ENCODE peak calls at places on chromosomes 13 and 19, in four cellular contexts. P is stomach, Q is body of pancreas, X is left ventricle myocardium inferior. C is an unnamed sample.

GRCh38 chr19:49921871-49922755 is 6.9 kb upstream of the ATF5 start:
- DNase-seq in X (no peak), Q (no peak), P (no peak), C (no peak)

GRCh38 chr13:42981853-42982252 is 10.2 kb downstream of the EPSTI1 start:
- DNase-seq in X (no peak), Q (no peak), P (no peak), C (no peak)

GRCh38 chr13:60261432-60262351 is 98.0 kb upstream of the DIAPH3 start:
- DNase-seq in P (no peak), X (no peak), Q (peak; percentile 63), C (no peak)

GRCh38 chr13:75418997-75419396 is 63.0 kb downstream of the TBC1D4 start:
- DNase-seq in X (no peak), Q (no peak), P (no peak), C (no peak)

GRCh38 chr13:112217431-112217830 is 150.5 kb downstream of the SOX1 start:
- DNase-seq in X (no peak), P (no peak), Q (no peak), C (no peak)

GRCh38 chr13:53238241-53238640 is 209.6 kb downstream of the OLFM4 start:
- DNase-seq in P (no peak), X (no peak), Q (peak; percentile 12), C (no peak)

GRCh38 chr19:10223488-10224213 is 7.5 kb downstream of the S1PR2 start:
- DNase-seq in P (no peak), Q (no peak), X (no peak), C (no peak)

GRCh38 chr13:25571237-25571636 is 199.5 kb downstream of the ATP8A2 start:
- DNase-seq in Q (no peak), P (no peak), X (no peak), C (no peak)

GRCh38 chr13:26183416-26183815 is 38.7 kb downstream of the RNF6 start:
- DNase-seq in P (no peak), Q (no peak), X (no peak), C (no peak)

GRCh38 chr19:18109731-18110671 is 12.4 kb downstream of the MAST3 start:
- DNase-seq in Q (peak; percentile 75), X (peak; percentile 66), P (peak; percentile 66), C (peak; percentile 35)

GRCh38 chr13:39023316-39023715 is 14.6 kb downstream of the PROSER1 start:
- DNase-seq in X (no peak), Q (no peak), P (no peak), C (no peak)

GRCh38 chr19:41415154-41415571 is 12.0 kb downstream of the B3GNT8 start:
- DNase-seq in Q (peak; percentile 55), X (no peak), P (no peak), C (no peak)

GRCh38 chr13:113117335-113117872 is 5.2 kb upstream of the F10 start:
- DNase-seq in P (peak; percentile 17), X (no peak), Q (no peak), C (no peak)

GRCh38 chr19:4722671-4723464 is 774 bp downstream of the DPP9 start:
- DNase-seq in P (peak; percentile 39), X (no peak), Q (peak; percentile 40), C (peak; percentile 44)

GRCh38 chr13:82356667-82357066 is 1525.6 kb downstream of the SLITRK1 start:
- DNase-seq in X (no peak), Q (no peak), P (no peak), C (no peak)

GRCh38 chr13:36382030-36382429 is 35.8 kb upstream of the SPART start:
- DNase-seq in X (no peak), Q (no peak), P (no peak), C (no peak)

GRCh38 chr19:42287017-42287825 is 14.7 kb upstream of the PRR19 start:
- DNase-seq in X (no peak), P (no peak), Q (no peak), C (no peak)

GRCh38 chr13:75195479-75196111 is 286.4 kb downstream of the TBC1D4 start:
- DNase-seq in Q (no peak), P (no peak), X (no peak), C (no peak)

GRCh38 chr13:107157272-107157671 is 589.3 kb upstream of the ARGLU1 start:
- DNase-seq in X (no peak), Q (no peak), P (no peak), C (no peak)

GRCh38 chr13:38477676-38478075 is 128.0 kb downstream of the UFM1 start:
- DNase-seq in Q (no peak), P (no peak), X (no peak), C (no peak)

GRCh38 chr19:1616875-1617274 is 11.6 kb upstream of the UQCR11 start:
- DNase-seq in P (no peak), Q (no peak), X (no peak), C (no peak)

GRCh38 chr13:106533101-106533939 is 2.1 kb downstream of the EFNB2 start:
- DNase-seq in P (peak; percentile 86), X (peak; percentile 81), Q (peak; percentile 90), C (peak; percentile 87)

GRCh38 chr19:1520203-1520780 is 3.6 kb upstream of the PLK5 start:
- DNase-seq in X (no peak), Q (no peak), P (no peak), C (no peak)

GRCh38 chr19:42277821-42278809 is 9.1 kb downstream of the CIC start:
- DNase-seq in Q (no peak), P (no peak), X (no peak), C (peak; percentile 51)

GRCh38 chr19:45391871-45392665 is 12.8 kb downstream of the PPP1R13L start:
- DNase-seq in Q (no peak), P (no peak), X (no peak), C (no peak)

GRCh38 chr19:18291590-18292459 is 10.4 kb upstream of the JUND start:
- DNase-seq in X (peak; percentile 86), Q (peak; percentile 79), P (peak; percentile 82), C (peak; percentile 92)

GRCh38 chr13:36904219-36904618 is 15.8 kb downstream of the SMAD9 start:
- DNase-seq in X (no peak), P (no peak), Q (no peak), C (no peak)

GRCh38 chr19:40683437-40683836 is 7.0 kb downstream of the NUMBL start:
- DNase-seq in X (no peak), Q (no peak), P (no peak), C (no peak)

GRCh38 chr19:53947624-53948023 is 15.1 kb upstream of the CACNG8 start:
- DNase-seq in Q (no peak), X (no peak), P (no peak), C (no peak)
- H3K27me3 ChIP-seq in Q (no peaks in the 10 kb centered on the region), X (peaks cover 96% of the 10 kb centered on the region), P (peaks cover 84% of the 10 kb centered on the region), C (no peaks in the 10 kb centered on the region)

GRCh38 chr19:57651654-57651996 is 17.1 kb upstream of the ZSCAN4 start:
- DNase-seq in X (no peak), Q (no peak), P (no peak), C (no peak)
- H3K4me3 ChIP-seq in X (peak overlapping the region; percentile 54), Q (no peak overlapping the region), P (no peak overlapping the region), C (no peak overlapping the region)

GRCh38 chr19:51025401-51025800 is 1.0 kb downstream of the KLK11 start:
- DNase-seq in X (no peak), Q (peak; percentile 40), P (no peak), C (no peak)

GRCh38 chr19:51025809-51026553 is 435 bp downstream of the KLK11 start:
- DNase-seq in Q (peak; percentile 79), P (peak; percentile 75), X (no peak), C (peak; percentile 59)

GRCh38 chr19:51022526-51022925 is 3.0 kb upstream of the KLK10 start:
- DNase-seq in Q (no peak), P (no peak), X (no peak), C (no peak)

GRCh38 chr19:51024924-51025323 is 1.5 kb downstream of the KLK11 start:
- DNase-seq in Q (no peak), P (no peak), X (no peak), C (no peak)

GRCh38 chr19:51023946-51024345 is 2.5 kb downstream of the KLK11 start:
- DNase-seq in X (no peak), P (no peak), Q (no peak), C (no peak)
- H3K27me3 ChIP-seq in X (peaks cover 90% of the 10 kb centered on the region), P (peaks cover 74% of the 10 kb centered on the region), Q (no peaks in the 10 kb centered on the region), C (no peaks in the 10 kb centered on the region)

DNA sequence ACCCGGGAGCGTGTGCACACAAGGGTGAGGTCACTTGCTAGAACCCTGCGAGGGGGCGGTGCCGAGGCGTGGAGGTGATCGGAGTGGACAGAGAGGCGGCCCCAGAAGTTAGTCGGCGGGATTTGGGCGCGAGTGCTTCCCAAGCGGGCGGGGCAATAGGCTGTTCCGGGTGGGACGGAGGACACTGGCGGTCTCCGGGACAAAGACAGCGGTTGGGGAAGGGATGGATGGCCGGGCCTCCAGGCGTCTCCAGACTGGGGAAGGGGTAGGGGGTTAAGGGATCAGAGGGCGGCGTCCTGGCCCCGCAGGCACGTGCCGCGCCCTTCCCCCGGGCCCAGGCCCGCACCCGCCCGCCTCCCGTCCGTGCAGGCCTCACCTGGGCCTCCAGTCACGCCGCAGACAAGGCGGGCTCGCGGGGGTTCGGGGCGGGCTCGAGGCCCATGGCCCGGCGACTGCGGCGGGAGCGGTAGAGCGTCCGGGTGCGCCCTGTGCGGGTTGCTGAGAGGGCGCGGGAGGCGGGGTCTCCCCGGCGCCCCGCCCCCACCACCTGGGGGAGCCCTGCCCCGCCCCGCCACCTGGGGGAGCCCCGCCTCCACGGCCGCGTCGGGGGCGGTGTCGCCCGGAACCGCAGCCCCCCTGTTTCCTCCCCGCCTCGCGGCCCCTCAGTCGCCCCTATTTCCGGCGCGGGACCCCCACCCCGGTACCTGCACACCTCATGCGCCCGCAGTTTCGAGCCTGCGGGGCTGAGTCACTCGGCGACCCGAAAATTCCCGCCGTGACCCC is at the start of gene LPAR2:
- DNase-seq in Q (peak; percentile 87), X (no peak), P (peak; percentile 87), C (peak; percentile 87)
- H3K4me3 ChIP-seq in Q (peak within 1 kb of the TSS; percentile 63), X (peak within 1 kb of the TSS; percentile 62), P (peak within 1 kb of the TSS; percentile 59), C (peak within 1 kb of the TSS; percentile 58)

GRCh38 chr19:55867101-55867500 is 30.8 kb downstream of the NLRP4 start:
- DNase-seq in P (no peak), X (no peak), Q (no peak), C (no peak)
- H3K27me3 ChIP-seq in P (no peaks in the 10 kb centered on the region), X (peaks cover 37% of the 10 kb centered on the region), Q (no peaks in the 10 kb centered on the region), C (no peaks in the 10 kb centered on the region)

DNA sequence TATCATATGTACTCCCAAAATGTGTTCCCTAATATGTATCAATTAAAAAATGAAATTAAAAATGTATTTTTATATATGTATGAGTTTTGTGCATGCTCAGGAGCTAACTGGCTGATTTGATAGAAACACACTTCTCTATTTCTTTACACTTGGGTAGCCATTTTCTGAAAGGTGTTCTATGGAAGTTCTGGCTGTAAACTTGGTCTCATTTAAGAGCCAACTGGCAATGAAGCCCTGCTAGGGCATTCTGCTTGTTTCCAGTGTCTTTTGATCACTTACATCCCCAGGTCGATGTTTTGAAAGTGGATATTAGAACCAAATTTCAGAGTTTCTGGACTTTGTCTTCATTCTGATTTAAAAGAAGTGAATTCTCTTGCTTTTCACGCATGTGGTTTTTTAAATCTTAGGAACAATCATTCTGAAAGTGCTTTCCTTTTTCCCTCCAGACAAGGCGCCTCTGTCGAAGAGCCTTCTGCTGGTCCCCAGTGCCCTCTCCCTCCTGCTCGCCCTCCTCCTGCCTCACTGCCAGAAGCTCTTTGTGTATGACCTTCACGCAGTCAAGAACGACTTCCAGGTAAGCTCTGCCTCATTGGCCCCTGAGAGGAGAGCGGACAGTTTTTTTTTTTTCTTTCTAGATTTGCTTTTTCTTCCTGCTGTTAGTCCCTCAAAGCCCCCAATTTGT is 20.1 kb downstream of the GPR18 start:
- DNase-seq in Q (no peak), X (no peak), P (no peak), C (no peak)
- H3K4me3 ChIP-seq in Q (no peak overlapping the region), X (no peak overlapping the region), P (no peak overlapping the region), C (no peak overlapping the region)

C was measured in testis.